ENCODE peak calls at places on chromosome 12, in seven cellular contexts. One of them, this sample, is unnamed.
A peak's percentile ranks its signal among the peaks of the same experiment; 100 is the strongest.

GRCh38 chr12:120760349-120761245 is 35.0 kb downstream of the ACADS start:
- DNase-seq in stomach: no peak
- DNase-seq in HepG2: no peak
- DNase-seq in A549: no peak
- DNase-seq in SK-N-SH: no peak
- DNase-seq in upper lobe of left lung: no peak
- DNase-seq in sigmoid colon: no peak
- DNase-seq in this sample: no peak

GRCh38 chr12:10941916-10942607 is 3.0 kb upstream of the TAS2R14 start:
- DNase-seq in stomach: no peak
- DNase-seq in HepG2: peak; percentile 28
- DNase-seq in A549: no peak
- DNase-seq in SK-N-SH: no peak
- DNase-seq in upper lobe of left lung: no peak
- DNase-seq in sigmoid colon: no peak
- DNase-seq in this sample: no peak

GRCh38 chr12:18422849-18423248 is 161.5 kb downstream of the PIK3C2G start:
- DNase-seq in stomach: no peak
- DNase-seq in HepG2: no peak
- DNase-seq in A549: no peak
- DNase-seq in SK-N-SH: no peak
- DNase-seq in upper lobe of left lung: no peak
- DNase-seq in sigmoid colon: no peak
- DNase-seq in this sample: no peak

GRCh38 chr12:51819851-51820720 is 28.4 kb downstream of the FIGNL2 start:
- DNase-seq in stomach: peak; percentile 33
- DNase-seq in HepG2: no peak
- DNase-seq in A549: peak; percentile 67
- DNase-seq in SK-N-SH: peak; percentile 54
- DNase-seq in upper lobe of left lung: no peak
- DNase-seq in sigmoid colon: no peak
- DNase-seq in this sample: peak; percentile 33

GRCh38 chr12:107356266-107356936 is 263.1 kb upstream of the CRY1 start:
- DNase-seq in stomach: no peak
- DNase-seq in HepG2: peak; percentile 31
- DNase-seq in A549: no peak
- DNase-seq in SK-N-SH: no peak
- DNase-seq in upper lobe of left lung: no peak
- DNase-seq in sigmoid colon: no peak
- DNase-seq in this sample: no peak

GRCh38 chr12:107635139-107635538 is 50.5 kb upstream of the PWP1 start:
- DNase-seq in stomach: no peak
- DNase-seq in HepG2: no peak
- DNase-seq in A549: no peak
- DNase-seq in SK-N-SH: no peak
- DNase-seq in upper lobe of left lung: no peak
- DNase-seq in sigmoid colon: no peak
- DNase-seq in this sample: no peak

GRCh38 chr12:10385181-10385613 is 4.6 kb downstream of the KLRK1 start:
- DNase-seq in stomach: no peak
- DNase-seq in HepG2: peak; percentile 39
- DNase-seq in A549: no peak
- DNase-seq in SK-N-SH: no peak
- DNase-seq in upper lobe of left lung: no peak
- DNase-seq in sigmoid colon: no peak
- DNase-seq in this sample: no peak

GRCh38 chr12:26621932-26622331 is 211.1 kb downstream of the ITPR2 start:
- DNase-seq in stomach: no peak
- DNase-seq in HepG2: no peak
- DNase-seq in A549: no peak
- DNase-seq in SK-N-SH: no peak
- DNase-seq in upper lobe of left lung: no peak
- DNase-seq in sigmoid colon: no peak
- DNase-seq in this sample: no peak

GRCh38 chr12:56160160-56160763 is 2.1 kb downstream of the MYL6 start:
- DNase-seq in stomach: no peak
- DNase-seq in HepG2: no peak
- DNase-seq in A549: no peak
- DNase-seq in SK-N-SH: no peak
- DNase-seq in upper lobe of left lung: peak; percentile 47
- DNase-seq in sigmoid colon: no peak
- DNase-seq in this sample: no peak

GRCh38 chr12:132210223-132211055 is 66.2 kb downstream of the NOC4L start:
- DNase-seq in stomach: no peak
- DNase-seq in HepG2: no peak
- DNase-seq in A549: no peak
- DNase-seq in SK-N-SH: no peak
- DNase-seq in upper lobe of left lung: peak; percentile 69
- DNase-seq in sigmoid colon: no peak
- DNase-seq in this sample: no peak

GRCh38 chr12:20377750-20378149 is 9.4 kb downstream of the PDE3A start:
- DNase-seq in stomach: no peak
- DNase-seq in HepG2: no peak
- DNase-seq in A549: no peak
- DNase-seq in SK-N-SH: no peak
- DNase-seq in upper lobe of left lung: no peak
- DNase-seq in sigmoid colon: no peak
- DNase-seq in this sample: no peak

GRCh38 chr12:56346663-56347062 is 8.0 kb downstream of the IL23A start:
- DNase-seq in stomach: no peak
- DNase-seq in HepG2: no peak
- DNase-seq in A549: no peak
- DNase-seq in SK-N-SH: no peak
- DNase-seq in upper lobe of left lung: peak; percentile 14
- DNase-seq in sigmoid colon: no peak
- DNase-seq in this sample: no peak

GRCh38 chr12:115953031-115953430 is 324.5 kb downstream of the MED13L start:
- DNase-seq in stomach: no peak
- DNase-seq in HepG2: no peak
- DNase-seq in A549: no peak
- DNase-seq in SK-N-SH: no peak
- DNase-seq in upper lobe of left lung: no peak
- DNase-seq in sigmoid colon: no peak
- DNase-seq in this sample: no peak

GRCh38 chr12:109949089-109949488 is 47.1 kb downstream of the GIT2 start:
- DNase-seq in stomach: no peak
- DNase-seq in HepG2: peak; percentile 99
- DNase-seq in A549: no peak
- DNase-seq in SK-N-SH: no peak
- DNase-seq in upper lobe of left lung: no peak
- DNase-seq in sigmoid colon: no peak
- DNase-seq in this sample: no peak

GRCh38 chr12:112419269-112420133 is 754 bp downstream of the PTPN11 start:
- DNase-seq in stomach: peak; percentile 64
- DNase-seq in HepG2: peak; percentile 59
- DNase-seq in A549: peak; percentile 58
- DNase-seq in SK-N-SH: no peak
- DNase-seq in upper lobe of left lung: no peak
- DNase-seq in sigmoid colon: peak; percentile 89
- DNase-seq in this sample: peak; percentile 74

GRCh38 chr12:54357802-54358619 is 6.3 kb downstream of the GPR84 start:
- DNase-seq in stomach: no peak
- DNase-seq in HepG2: no peak
- DNase-seq in A549: no peak
- DNase-seq in SK-N-SH: no peak
- DNase-seq in upper lobe of left lung: no peak
- DNase-seq in sigmoid colon: no peak
- DNase-seq in this sample: no peak

GRCh38 chr12:62215506-62215905 is 44.7 kb upstream of the USP15 start:
- DNase-seq in stomach: no peak
- DNase-seq in HepG2: no peak
- DNase-seq in A549: no peak
- DNase-seq in SK-N-SH: no peak
- DNase-seq in upper lobe of left lung: no peak
- DNase-seq in sigmoid colon: no peak
- DNase-seq in this sample: no peak

GRCh38 chr12:116361404-116362223 is 84.1 kb upstream of the MED13L start:
- DNase-seq in stomach: no peak
- DNase-seq in HepG2: no peak
- DNase-seq in A549: no peak
- DNase-seq in SK-N-SH: no peak
- DNase-seq in upper lobe of left lung: no peak
- DNase-seq in sigmoid colon: no peak
- DNase-seq in this sample: no peak

GRCh38 chr12:122457627-122458026 is 35.2 kb upstream of the CLIP1 start:
- DNase-seq in stomach: no peak
- DNase-seq in HepG2: no peak
- DNase-seq in A549: no peak
- DNase-seq in SK-N-SH: no peak
- DNase-seq in upper lobe of left lung: no peak
- DNase-seq in sigmoid colon: no peak
- DNase-seq in this sample: no peak

GRCh38 chr12:125140918-125141573 is 75.8 kb downstream of the AACS start:
- DNase-seq in stomach: no peak
- DNase-seq in HepG2: no peak
- DNase-seq in A549: peak; percentile 68
- DNase-seq in SK-N-SH: no peak
- DNase-seq in upper lobe of left lung: no peak
- DNase-seq in sigmoid colon: no peak
- DNase-seq in this sample: no peak

DNA sequence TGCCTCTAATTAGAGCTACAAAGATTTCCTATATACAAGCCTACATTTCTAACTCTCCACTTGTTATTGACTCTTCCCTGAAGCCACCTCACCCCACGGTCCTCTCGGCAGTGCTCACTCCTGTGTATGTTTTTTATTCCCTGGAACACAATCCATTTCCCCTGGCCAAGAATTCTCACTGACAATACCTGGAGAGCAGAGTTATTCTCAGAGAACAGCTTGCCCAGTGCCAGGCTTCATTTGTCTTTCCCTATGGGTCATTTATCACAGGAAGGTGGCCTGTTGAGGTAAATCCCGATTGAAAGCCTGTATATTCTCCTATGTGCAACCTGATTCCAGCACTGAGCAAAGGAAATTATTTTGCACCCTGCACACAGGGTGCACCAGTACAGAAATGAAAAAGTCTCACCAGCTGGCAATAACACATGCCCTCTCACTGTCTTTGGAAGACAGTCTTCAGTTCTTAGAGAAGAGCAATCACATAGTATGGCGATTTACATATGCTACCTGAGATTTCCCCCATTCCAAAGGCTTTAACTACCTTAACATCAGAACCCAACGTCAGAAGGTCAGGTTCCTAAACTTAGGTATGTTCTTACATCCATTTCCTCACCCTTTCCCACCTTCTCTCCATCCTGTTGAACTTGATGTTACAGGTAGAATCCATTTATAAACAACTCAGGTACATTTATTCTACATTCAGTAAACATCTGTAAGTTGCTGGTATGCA is 167.9 kb downstream of the PAWR start:
- DNase-seq in stomach: no peak
- DNase-seq in HepG2: no peak
- DNase-seq in A549: no peak
- DNase-seq in SK-N-SH: no peak
- DNase-seq in upper lobe of left lung: no peak
- DNase-seq in sigmoid colon: no peak
- DNase-seq in this sample: no peak
- TF ChIP-seq EP300 in stomach: no peak
- TF ChIP-seq EP300 in HepG2: no peak
- TF ChIP-seq EP300 in A549: no peak
- TF ChIP-seq EP300 in SK-N-SH: no peak
- TF ChIP-seq EP300 in upper lobe of left lung: no peak
- TF ChIP-seq EP300 in sigmoid colon: no peak
- TF ChIP-seq EP300 in this sample: no peak

GRCh38 chr12:12384601-12385321 is 27.9 kb downstream of the BORCS5 start:
- DNase-seq in stomach: no peak
- DNase-seq in HepG2: peak; percentile 88
- DNase-seq in A549: no peak
- DNase-seq in SK-N-SH: peak; percentile 45
- DNase-seq in upper lobe of left lung: no peak
- DNase-seq in sigmoid colon: no peak
- DNase-seq in this sample: no peak
- TF ChIP-seq CTCF in stomach: no peak
- TF ChIP-seq CTCF in HepG2: no peak
- TF ChIP-seq CTCF in A549: no peak
- TF ChIP-seq CTCF in SK-N-SH: no peak
- TF ChIP-seq CTCF in upper lobe of left lung: no peak
- TF ChIP-seq CTCF in sigmoid colon: no peak
- TF ChIP-seq CTCF in this sample: no peak

DNA sequence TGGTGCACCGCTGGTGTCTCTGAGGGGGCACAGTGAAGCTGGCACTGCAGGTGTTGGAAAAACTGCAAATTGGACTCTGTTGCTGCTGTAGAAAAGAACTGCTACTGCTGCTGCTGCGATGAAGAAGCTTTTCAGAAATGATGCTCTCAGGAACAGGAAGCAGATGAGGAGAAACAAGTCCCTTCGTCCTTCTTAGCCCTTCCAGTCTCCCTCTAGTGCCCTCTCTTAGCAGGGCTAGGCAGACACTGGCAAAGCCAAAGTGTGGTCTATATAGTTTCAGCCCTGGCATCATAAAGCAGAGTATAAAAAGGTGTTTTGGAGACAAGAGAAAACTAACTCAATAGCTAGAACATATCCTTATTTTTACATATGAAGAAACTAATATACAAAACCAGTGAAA is 174.5 kb downstream of the MYRFL start:
- DNase-seq in stomach: no peak
- DNase-seq in HepG2: no peak
- DNase-seq in A549: no peak
- DNase-seq in SK-N-SH: no peak
- DNase-seq in upper lobe of left lung: no peak
- DNase-seq in sigmoid colon: no peak
- DNase-seq in this sample: no peak
- TF ChIP-seq EP300 in stomach: no peak
- TF ChIP-seq EP300 in HepG2: no peak
- TF ChIP-seq EP300 in A549: no peak
- TF ChIP-seq EP300 in SK-N-SH: no peak
- TF ChIP-seq EP300 in upper lobe of left lung: no peak
- TF ChIP-seq EP300 in sigmoid colon: no peak
- TF ChIP-seq EP300 in this sample: no peak

GRCh38 chr12:23060161-23060560 is 435.2 kb downstream of the ETNK1 start:
- DNase-seq in stomach: no peak
- DNase-seq in HepG2: no peak
- DNase-seq in A549: no peak
- DNase-seq in SK-N-SH: no peak
- DNase-seq in upper lobe of left lung: no peak
- DNase-seq in sigmoid colon: no peak
- DNase-seq in this sample: no peak

GRCh38 chr12:23057571-23057970 is 432.6 kb downstream of the ETNK1 start:
- DNase-seq in stomach: no peak
- DNase-seq in HepG2: no peak
- DNase-seq in A549: no peak
- DNase-seq in SK-N-SH: no peak
- DNase-seq in upper lobe of left lung: no peak
- DNase-seq in sigmoid colon: no peak
- DNase-seq in this sample: no peak

GRCh38 chr12:23049180-23049579 is 424.2 kb downstream of the ETNK1 start:
- DNase-seq in stomach: no peak
- DNase-seq in HepG2: no peak
- DNase-seq in A549: no peak
- DNase-seq in SK-N-SH: no peak
- DNase-seq in upper lobe of left lung: no peak
- DNase-seq in sigmoid colon: no peak
- DNase-seq in this sample: no peak

DNA sequence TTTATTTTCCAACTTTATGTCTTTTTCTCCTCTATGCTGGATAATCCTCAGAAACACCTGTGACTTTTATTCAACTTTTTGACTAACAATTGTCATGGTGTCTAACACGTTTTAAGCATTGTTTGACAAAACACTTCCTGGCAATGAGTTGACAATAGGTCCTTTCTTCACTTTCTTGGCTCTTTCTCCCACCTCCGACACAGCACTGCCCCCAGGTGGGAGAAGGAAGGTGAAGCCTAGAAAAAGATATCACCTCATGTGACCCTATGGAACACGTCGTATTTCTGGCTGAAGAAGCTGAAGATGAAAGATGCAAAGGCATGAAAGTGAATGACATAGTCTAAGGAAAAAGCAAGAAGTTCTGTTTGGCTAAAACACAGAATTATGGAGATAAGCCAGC is 430.0 kb downstream of the ETNK1 start:
- DNase-seq in stomach: no peak
- DNase-seq in HepG2: peak; percentile 24
- DNase-seq in A549: no peak
- DNase-seq in SK-N-SH: no peak
- DNase-seq in upper lobe of left lung: no peak
- DNase-seq in sigmoid colon: no peak
- DNase-seq in this sample: no peak
- TF ChIP-seq CTCF in stomach: no peak
- TF ChIP-seq CTCF in HepG2: peak; percentile 67
- TF ChIP-seq CTCF in A549: peak; percentile 21
- TF ChIP-seq CTCF in SK-N-SH: peak; percentile 51
- TF ChIP-seq CTCF in upper lobe of left lung: no peak
- TF ChIP-seq CTCF in sigmoid colon: no peak
- TF ChIP-seq CTCF in this sample: no peak